ENCODE peak calls at places on chromosomes 3 and 15, in eight cellular contexts. J is breast epithelium, W is sigmoid colon, P is A549, G is right lobe of liver, I is HCT116, X is tibial nerve, N is uterus. U is an unnamed sample.

GRCh38 chr3:37806505-37807291 is 55.0 kb upstream of the CTDSPL start:
- DNase-seq in W (no peak), X (no peak), J (no peak), P (no peak), G (no peak), I (no peak), N (no peak), U (no peak)

GRCh38 chr15:73691398-73691797 is 7.2 kb downstream of the CD276 start:
- DNase-seq in I (no peak), G (no peak), J (no peak), P (no peak), X (peak), N (peak), W (peak), U (no peak)

GRCh38 chr3:150409125-150409526 is 1.0 kb downstream of the TSC22D2 start:
- DNase-seq in J (no peak), N (no peak), G (no peak), W (no peak), X (no peak), I (no peak), P (no peak), U (no peak)

GRCh38 chr3:125316949-125317348 is 58.2 kb downstream of the ZNF148 start:
- DNase-seq in N (no peak), X (no peak), W (no peak), I (no peak), P (no peak), J (no peak), G (no peak), U (no peak)

GRCh38 chr3:181899702-181900101 is 188.0 kb downstream of the SOX2 start:
- DNase-seq in W (no peak), P (no peak), G (no peak), X (no peak), I (no peak), N (no peak), J (no peak), U (no peak)

GRCh38 chr15:32676095-32676643 is 34.7 kb downstream of the SCG5 start:
- DNase-seq in I (no peak), N (no peak), J (no peak), P (no peak), G (no peak), W (no peak), X (no peak), U (no peak)

GRCh38 chr3:107884719-107885460 is 205.9 kb downstream of the CD47 start:
- DNase-seq in N (no peak), J (no peak), G (no peak), P (no peak), I (no peak), X (no peak), W (no peak), U (no peak)

GRCh38 chr3:187737401-187738088 is 7.7 kb downstream of the BCL6 start:
- DNase-seq in N (peak), P (peak), W (peak), I (no peak), G (peak), J (peak), X (peak), U (no peak)

GRCh38 chr3:59185586-59186381 is 136.0 kb upstream of the CFAP20DC start:
- DNase-seq in W (no peak), X (no peak), J (no peak), G (no peak), I (no peak), N (no peak), P (no peak), U (no peak)

GRCh38 chr3:8445861-8446260 is 55.8 kb upstream of the LMCD1 start:
- DNase-seq in X (no peak), I (no peak), N (no peak), G (no peak), J (no peak), P (peak), W (no peak), U (no peak)

GRCh38 chr3:8442993-8443670 is 58.5 kb upstream of the LMCD1 start:
- DNase-seq in J (no peak), I (no peak), P (peak), N (no peak), W (no peak), G (no peak), X (no peak), U (no peak)

GRCh38 chr3:8441969-8442559 is 59.6 kb upstream of the LMCD1 start:
- DNase-seq in N (no peak), I (peak), X (no peak), P (peak), J (no peak), G (no peak), W (no peak), U (peak)

GRCh38 chr3:8444883-8445282 is 56.7 kb upstream of the LMCD1 start:
- DNase-seq in P (no peak), G (no peak), J (no peak), I (no peak), X (no peak), W (no peak), N (no peak), U (no peak)

DNA sequence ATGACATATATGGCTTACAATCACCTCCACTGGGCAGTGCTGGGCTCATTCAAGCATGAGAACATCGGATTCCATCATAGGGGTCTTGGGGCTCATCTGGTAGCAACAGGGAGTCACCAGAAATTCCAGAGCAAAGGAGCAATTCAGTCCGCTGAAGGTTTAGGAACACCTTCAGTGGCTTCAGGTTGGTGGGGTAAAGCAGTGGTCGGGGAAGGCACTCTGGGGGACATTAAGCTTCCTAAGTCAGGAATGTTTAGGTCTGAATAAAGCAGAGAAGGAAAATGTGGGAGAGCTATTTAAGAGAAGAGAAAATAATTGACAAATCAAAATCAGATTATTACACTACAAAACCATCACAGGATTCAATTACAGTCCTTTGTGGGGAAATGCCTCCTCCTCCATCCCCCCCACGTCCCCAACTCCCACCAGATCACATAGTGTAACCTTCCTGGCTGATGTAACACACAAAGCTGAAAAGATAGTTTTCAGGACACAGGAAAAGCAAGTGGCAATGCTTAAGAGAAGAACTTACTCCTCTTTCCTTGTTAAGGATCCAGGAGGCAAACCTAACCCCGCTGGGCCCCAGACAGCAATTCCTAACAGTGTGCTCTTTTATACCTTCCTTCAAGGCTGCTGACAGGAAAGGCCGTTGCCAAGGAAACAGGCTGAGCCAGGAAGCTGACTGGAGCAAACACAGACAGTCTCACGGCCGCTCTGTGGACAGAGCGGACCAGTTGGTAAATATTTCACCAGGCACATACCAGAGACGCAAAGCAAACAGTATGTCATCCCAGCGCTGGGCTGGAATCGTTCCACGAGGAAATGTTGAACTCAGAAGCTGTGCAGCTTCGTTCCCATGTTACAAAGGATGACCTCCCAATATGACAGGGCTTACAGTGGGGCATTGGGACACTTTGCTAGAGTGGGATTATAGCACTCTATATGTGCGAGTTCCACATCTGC is 57.5 kb upstream of the LMCD1 start:
- DNase-seq in W (peak), P (peak), J (peak), G (peak), X (peak), I (peak), N (peak), U (peak)
- TF ChIP-seq POLR2A in W (no peak), P (peak), J (no peak), G (peak), X (no peak), I (no peak), N (no peak), U (peak)

GRCh38 chr3:9791790-9792404 is 376 bp downstream of the TADA3 start:
- DNase-seq in P (no peak), W (no peak), N (no peak), J (no peak), X (no peak), G (no peak), I (no peak), U (no peak)
- TF ChIP-seq POLR2A in P (no peak), W (no peak), N (no peak), J (no peak), X (no peak), G (no peak), I (no peak), U (no peak)

GRCh38 chr3:52143616-52144015 is 10.6 kb downstream of the POC1A start:
- DNase-seq in W (no peak), N (no peak), X (no peak), G (no peak), J (no peak), I (no peak), P (no peak), U (no peak)

GRCh38 chr3:52144796-52145735 is 9.2 kb downstream of the POC1A start:
- DNase-seq in I (no peak), N (no peak), P (no peak), J (no peak), G (no peak), W (no peak), X (no peak), U (no peak)

GRCh38 chr3:52143156-52143555 is 11.1 kb downstream of the POC1A start:
- DNase-seq in N (no peak), I (no peak), G (no peak), W (no peak), P (no peak), X (no peak), J (no peak), U (no peak)

GRCh38 chr3:52145736-52146110 is 8.5 kb downstream of the POC1A start:
- DNase-seq in G (no peak), I (no peak), P (no peak), W (no peak), N (no peak), X (no peak), J (no peak), U (no peak)

DNA sequence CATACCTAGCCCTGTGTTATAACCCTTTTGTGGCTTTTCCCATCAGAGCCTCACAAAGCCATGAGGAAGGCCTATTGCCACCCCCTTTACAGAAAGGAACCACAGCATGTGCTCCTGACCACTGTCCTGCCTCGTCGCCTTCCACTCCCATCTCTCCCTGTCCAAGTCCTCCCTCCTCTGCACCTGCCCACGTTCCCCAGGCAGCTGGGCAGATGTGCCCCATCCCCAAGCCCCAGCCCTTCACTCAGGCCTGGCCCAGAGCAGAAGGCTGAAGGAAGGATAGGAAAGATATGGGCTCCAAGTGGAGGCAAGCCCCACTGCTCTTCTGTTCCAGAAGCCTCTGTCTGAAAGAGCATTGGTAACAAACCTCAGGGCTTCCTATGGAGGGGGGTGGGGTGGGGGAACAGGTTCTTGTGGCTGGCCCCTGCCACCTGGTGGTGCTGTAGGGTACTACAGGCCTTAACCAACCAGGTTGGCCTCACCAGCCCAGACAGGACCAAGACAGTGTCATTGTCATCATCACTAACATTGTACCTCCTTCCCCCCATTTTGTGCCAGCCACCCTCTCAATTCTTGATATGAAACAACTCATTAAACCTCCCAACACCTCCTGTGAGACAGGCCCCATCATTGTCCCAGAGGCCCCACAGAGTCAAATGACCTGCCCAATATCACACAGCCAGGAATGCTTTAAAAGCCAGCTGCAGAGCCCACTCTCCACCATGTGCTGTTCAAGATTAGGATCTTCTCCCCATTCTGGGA is 10.0 kb downstream of the POC1A start:
- DNase-seq in W (peak), P (peak), X (peak), J (peak), I (peak), N (peak), G (peak), U (peak)
- TF ChIP-seq POLR2A in W (no peak), P (no peak), X (no peak), J (no peak), I (no peak), N (no peak), G (no peak), U (no peak)

GRCh38 chr3:168094877-168095610 is 680 bp downstream of the GOLIM4 start:
- DNase-seq in P (peak), G (peak), N (peak), X (peak), I (peak), J (peak), W (peak), U (peak)
- TF ChIP-seq POLR2A in P (peak), G (peak), N (no peak), X (no peak), I (no peak), J (no peak), W (no peak), U (peak)

GRCh38 chr3:111998661-111999641 is at the start of gene TAGLN3:
- DNase-seq in J (no peak), N (no peak), W (no peak), I (no peak), P (no peak), X (no peak), G (no peak), U (no peak)
- TF ChIP-seq POLR2A in J (no peak), N (no peak), W (no peak), I (no peak), P (no peak), X (no peak), G (no peak), U (no peak)

GRCh38 chr3:168116279-168116678 is 20.6 kb upstream of the GOLIM4 start:
- DNase-seq in X (no peak), G (no peak), P (no peak), J (no peak), N (peak), I (no peak), W (peak), U (no peak)
- TF ChIP-seq POLR2A in X (no peak), G (no peak), P (no peak), J (no peak), N (no peak), I (no peak), W (no peak), U (no peak)

DNA sequence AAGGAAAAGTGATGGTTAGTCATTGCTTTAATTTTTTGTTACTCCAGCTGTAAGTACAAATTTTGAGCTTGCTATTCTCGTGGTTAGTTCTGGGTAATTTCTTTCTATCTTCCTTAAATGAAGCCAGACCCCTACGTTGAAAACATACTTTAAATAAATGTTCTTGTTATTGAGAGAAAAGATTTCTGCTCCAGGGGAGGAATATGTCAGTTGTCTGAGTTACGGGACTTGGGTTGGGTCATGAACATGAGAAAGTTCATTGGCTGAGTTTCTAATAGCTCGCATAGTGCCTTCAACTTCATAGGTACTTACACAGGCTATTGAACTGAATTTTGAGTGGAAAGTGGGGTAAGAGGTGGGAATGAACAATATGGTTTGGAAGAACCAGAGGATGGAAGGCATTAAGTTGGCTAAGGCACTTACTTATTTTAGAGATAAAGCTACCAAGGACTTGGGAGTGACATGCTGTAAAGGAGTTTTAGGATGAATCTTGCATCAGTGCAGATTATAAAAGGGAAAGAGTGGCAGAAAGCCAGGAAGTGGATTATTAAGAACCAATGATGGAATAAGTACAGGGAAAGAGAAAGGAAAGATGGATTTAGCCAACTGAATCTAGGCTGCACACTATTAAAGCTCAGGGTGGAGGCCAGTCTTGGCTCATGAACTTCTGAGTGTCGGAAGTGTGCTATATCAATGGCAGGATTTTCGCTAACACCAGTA is 1.4 kb downstream of the RPSA start:
- DNase-seq in J (no peak), X (no peak), N (no peak), I (no peak), G (no peak), W (no peak), P (no peak), U (no peak)
- TF ChIP-seq POLR2A in J (no peak), X (no peak), N (no peak), I (no peak), G (no peak), W (no peak), P (no peak), U (no peak)